ENCODE peak calls at places on chromosomes 1 and 21, in four cellular contexts. J is sigmoid colon, B is HepG2, K is H1. L is an unnamed sample.

GRCh38 chr1:14498839-14499238 is 99.6 kb upstream of the KAZN start:
- DNase-seq in K (no peak), J (no peak), B (no peak), L (no peak)

GRCh38 chr1:178037510-178038253 is 56.2 kb upstream of the RASAL2 start:
- DNase-seq in J (peak), B (peak), K (peak), L (peak)

GRCh38 chr1:25161981-25162380 is 70.3 kb downstream of the SYF2 start:
- DNase-seq in K (peak), B (no peak), J (no peak), L (no peak)

GRCh38 chr1:63746129-63746864 is 27.5 kb upstream of the ROR1 start:
- DNase-seq in K (peak), J (no peak), B (no peak), L (no peak)

GRCh38 chr1:47023268-47024137 is at the start of gene CYP4X1:
- DNase-seq in J (peak), K (peak), B (no peak), L (peak)

GRCh38 chr1:238953448-238953847 is 432.9 kb upstream of the CHRM3 start:
- DNase-seq in B (no peak), J (no peak), K (no peak), L (no peak)

GRCh38 chr1:204520834-204521709 is 4.9 kb downstream of the MDM4 start:
- DNase-seq in K (no peak), B (no peak), J (no peak), L (no peak)

GRCh38 chr1:42658880-42659337 is 686 bp downstream of the PPIH start:
- DNase-seq in J (no peak), B (no peak), K (no peak), L (no peak)

GRCh38 chr1:225143001-225143400 is 213.5 kb downstream of the DNAH14 start:
- DNase-seq in J (no peak), K (no peak), B (no peak), L (no peak)

GRCh38 chr21:41926068-41926806 is 27.6 kb downstream of the C2CD2 start:
- DNase-seq in J (peak), K (no peak), B (peak), L (peak)

GRCh38 chr1:107132780-107133179 is 8.1 kb upstream of the NTNG1 start:
- DNase-seq in B (no peak), J (no peak), K (no peak), L (no peak)

GRCh38 chr1:170864238-170864637 is 71.1 kb upstream of the MROH9 start:
- DNase-seq in K (no peak), B (no peak), J (no peak), L (no peak)

GRCh38 chr1:64884261-64885040 is 81.9 kb downstream of the JAK1 start:
- DNase-seq in B (no peak), J (no peak), K (no peak), L (no peak)

GRCh38 chr1:156146006-156146748 is 7.2 kb upstream of the SEMA4A start:
- DNase-seq in B (peak), K (no peak), J (no peak), L (peak)

GRCh38 chr1:96308314-96308713 is 413.3 kb upstream of the PTBP2 start:
- DNase-seq in J (no peak), B (no peak), K (no peak), L (no peak)

GRCh38 chr1:245654460-245655050 is 499.8 kb downstream of the KIF26B start:
- DNase-seq in K (no peak), B (no peak), J (no peak), L (no peak)

GRCh38 chr1:48670234-48671020 is 106.3 kb downstream of the BEND5 start:
- DNase-seq in B (no peak), J (no peak), K (no peak), L (peak)

GRCh38 chr1:64923294-64923718 is 43.0 kb downstream of the JAK1 start:
- DNase-seq in K (no peak), J (no peak), B (no peak), L (no peak)

GRCh38 chr21:36028127-36029069 is 31.9 kb downstream of the SETD4 start:
- DNase-seq in K (peak), J (peak), B (peak), L (peak)

GRCh38 chr1:72827285-72827684 is 544.9 kb upstream of the NEGR1 start:
- DNase-seq in K (no peak), B (no peak), J (no peak), L (no peak)

GRCh38 chr1:235937123-235937522 is 70.4 kb upstream of the LYST start:
- DNase-seq in K (no peak), J (no peak), B (no peak), L (no peak)

GRCh38 chr1:235940282-235940681 is 73.6 kb upstream of the LYST start:
- DNase-seq in B (no peak), J (no peak), K (no peak), L (no peak)

GRCh38 chr1:235941852-235942624 is 75.3 kb upstream of the LYST start:
- DNase-seq in B (peak), K (no peak), J (no peak), L (no peak)

GRCh38 chr1:235939488-235939775 is 72.7 kb upstream of the LYST start:
- DNase-seq in J (no peak), K (no peak), B (no peak), L (no peak)

DNA sequence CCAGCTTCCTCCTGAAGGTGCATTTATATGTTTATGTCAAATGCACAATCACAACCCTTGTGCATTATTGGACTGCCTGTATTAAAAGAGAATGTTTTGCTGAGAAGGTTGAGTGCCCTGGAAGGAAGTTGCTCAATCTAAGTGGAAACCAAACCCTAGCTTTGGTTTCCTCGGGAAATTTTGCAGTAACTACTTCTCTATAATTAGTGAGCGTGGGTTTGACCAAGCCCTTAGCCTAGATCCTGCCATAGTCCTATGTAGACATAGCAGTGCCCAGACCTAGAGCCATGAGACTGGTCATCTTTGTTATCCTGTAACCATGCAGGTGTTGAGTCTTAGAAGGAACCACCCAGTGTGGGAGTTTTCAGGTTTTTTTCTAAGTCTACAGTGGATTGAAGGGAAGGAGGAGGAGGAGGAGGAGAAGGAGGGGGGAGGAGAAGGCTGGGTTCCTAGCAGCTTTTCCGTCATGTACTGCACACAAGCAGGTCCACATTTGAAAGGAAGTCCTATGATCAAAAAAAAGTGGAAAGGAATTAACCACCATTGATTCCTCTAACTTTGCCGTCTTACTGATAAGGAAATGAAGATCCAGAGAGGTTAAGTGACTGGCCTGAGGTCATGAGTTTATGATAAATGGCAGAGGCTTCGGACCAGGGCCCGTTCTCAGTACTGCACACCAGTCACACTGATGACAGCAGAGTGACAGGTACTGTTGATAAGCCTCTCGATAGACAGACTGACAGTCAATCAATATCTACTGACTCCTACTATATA is 72.2 kb upstream of the LYST start:
- DNase-seq in J (no peak), K (no peak), B (no peak), L (no peak)
- TF ChIP-seq EP300 in J (no peak), K (no peak), B (no peak), L (no peak)

GRCh38 chr1:226813671-226814591 is 56.5 kb upstream of the PSEN2 start:
- DNase-seq in K (no peak), J (no peak), B (no peak), L (no peak)

GRCh38 chr1:226809785-226810571 is 60.4 kb upstream of the PSEN2 start:
- DNase-seq in B (no peak), K (no peak), J (peak), L (no peak)

GRCh38 chr1:226816585-226816984 is 53.8 kb upstream of the PSEN2 start:
- DNase-seq in B (no peak), K (no peak), J (no peak), L (no peak)

GRCh38 chr1:226810681-226811080 is 59.7 kb upstream of the PSEN2 start:
- DNase-seq in K (no peak), J (peak), B (no peak), L (no peak)

GRCh38 chr1:226814751-226815496 is 55.5 kb upstream of the PSEN2 start:
- DNase-seq in B (no peak), K (no peak), J (peak), L (peak)
- TF ChIP-seq POLR2AphosphoS5 in B (no peak), K (no peak), J (peak), L (peak)

GRCh38 chr1:157279157-157280140 is 141.3 kb upstream of the ETV3 start:
- DNase-seq in J (no peak), K (no peak), B (no peak), L (peak)
- TF ChIP-seq EP300 in J (no peak), K (no peak), B (no peak), L (no peak)

GRCh38 chr1:229788004-229788403 is 162.0 kb downstream of the URB2 start:
- DNase-seq in B (no peak), J (no peak), K (no peak), L (no peak)

GRCh38 chr1:229786974-229787610 is 161.0 kb downstream of the URB2 start:
- DNase-seq in J (no peak), K (no peak), B (no peak), L (no peak)

GRCh38 chr1:229793488-229793887 is 167.4 kb downstream of the URB2 start:
- DNase-seq in J (no peak), B (no peak), K (no peak), L (no peak)

GRCh38 chr1:229798558-229798957 is 172.5 kb downstream of the URB2 start:
- DNase-seq in B (no peak), J (no peak), K (no peak), L (no peak)

DNA sequence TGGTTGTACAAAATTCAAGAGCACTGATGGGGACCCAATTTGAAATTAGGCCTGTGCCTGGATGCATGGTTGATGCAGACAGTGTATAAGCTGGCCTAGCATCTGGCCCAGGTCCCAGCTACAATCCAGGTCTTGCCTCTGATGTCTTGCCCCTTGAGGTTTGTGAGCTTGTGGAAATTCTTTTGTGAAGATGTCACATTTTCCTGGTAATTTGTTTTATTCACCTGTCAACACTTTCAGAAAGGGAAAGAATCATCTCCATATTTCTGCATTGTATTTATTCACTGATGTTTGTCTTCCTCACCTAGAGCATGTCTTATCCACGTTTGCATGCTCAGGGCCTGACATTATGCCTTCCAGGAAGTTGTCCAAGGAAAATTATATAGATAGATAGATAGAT is 166.5 kb downstream of the URB2 start:
- DNase-seq in J (no peak), B (no peak), K (no peak), L (no peak)
- TF ChIP-seq POLR2AphosphoS5 in J (no peak), B (no peak), K (no peak), L (no peak)

DNA sequence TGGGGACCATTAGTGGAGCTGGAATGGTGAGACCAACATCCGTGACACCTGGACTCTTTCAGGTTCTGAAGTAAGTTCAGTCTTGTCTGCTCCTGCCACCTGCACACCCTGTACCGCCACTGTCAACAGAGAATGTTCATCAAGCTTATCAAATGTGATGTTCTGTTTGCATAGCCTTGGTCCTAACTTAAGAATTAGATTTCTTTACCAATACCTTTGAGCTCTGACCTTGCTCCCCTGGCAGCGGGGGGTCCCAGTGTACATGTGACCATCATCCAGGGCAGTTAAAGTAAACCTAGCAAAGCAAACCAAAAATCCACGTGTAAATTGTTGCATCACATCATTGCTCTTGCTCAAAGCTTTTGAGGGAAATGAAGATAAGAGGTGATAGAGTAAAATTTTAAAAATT is 14.5 kb downstream of the SLC25A33 start:
- DNase-seq in K (no peak), J (peak), B (peak), L (no peak)
- TF ChIP-seq EP300 in K (no peak), J (no peak), B (peak), L (no peak)

GRCh38 chr1:3124246-3124645 is 55.2 kb downstream of the PRDM16 start:
- DNase-seq in J (no peak), B (no peak), K (no peak), L (no peak)

GRCh38 chr1:3127738-3128137 is 58.7 kb downstream of the PRDM16 start:
- DNase-seq in J (no peak), B (no peak), K (no peak), L (no peak)

GRCh38 chr1:3125078-3125477 is 56.1 kb downstream of the PRDM16 start:
- DNase-seq in J (no peak), B (no peak), K (no peak), L (no peak)

GRCh38 chr1:3126756-3127718 is 58.0 kb downstream of the PRDM16 start:
- DNase-seq in J (no peak), K (no peak), B (no peak), L (no peak)

GRCh38 chr1:3125546-3126368 is 56.8 kb downstream of the PRDM16 start:
- DNase-seq in K (no peak), J (no peak), B (no peak), L (peak)
- TF ChIP-seq POLR2AphosphoS5 in K (no peak), J (no peak), B (no peak), L (no peak)

GRCh38 chr1:241950390-241950789 is 7.2 kb upstream of the BECN2 start:
- DNase-seq in K (no peak), J (no peak), B (no peak), L (no peak)
- TF ChIP-seq EP300 in K (no peak), J (no peak), B (no peak), L (no peak)

GRCh38 chr21:15063821-15064575 is 802 bp downstream of the NRIP1 start:
- DNase-seq in B (no peak), K (peak), J (peak), L (peak)

GRCh38 chr21:15064576-15065380 is at the start of gene NRIP1:
- DNase-seq in J (peak), B (peak), K (peak), L (peak)

GRCh38 chr21:15066231-15066577 is 1.4 kb upstream of the NRIP1 start:
- DNase-seq in J (no peak), B (no peak), K (no peak), L (no peak)

GRCh38 chr21:15063081-15063820 is 1.5 kb downstream of the NRIP1 start:
- DNase-seq in K (no peak), B (peak), J (no peak), L (no peak)

GRCh38 chr21:15065381-15066230 is 806 bp upstream of the NRIP1 start:
- DNase-seq in J (peak), B (peak), K (peak), L (peak)
- TF ChIP-seq POLR2AphosphoS5 in J (peak), B (peak), K (peak), L (peak)